ENCODE peak calls at places on chromosomes 1 and 21, in nine cellular contexts. Q is NCI-H748 treated with DMSO at 0.1 percent for 48 hours; A is stimulated activated CD4-positive, alpha-beta T cell treated with anti-CD3 and anti-CD28 coated beads, Interleukin-12 subunit alpha, Interleukin-12 subunit beta, amount 100 ng/mL, for 24 hours; S is putamen; W is adrenal gland; L is activated CD8-positive, alpha-beta memory T cell treated with anti-CD3 and anti-CD28 coated beads for 24 hours; V is H9; P is anterior cingulate cortex; G is NCI-H1436. U is an unnamed sample.

GRCh38 chr1:47181955-47182680 is 7.7 kb downstream of the PDZK1IP1 start:
- DNase-seq in V (no peak), L (no peak), G (no peak), S (no peak), A (no peak), Q (no peak), P (no peak), W (no peak), U (no peak)

GRCh38 chr1:199205740-199206139 is 566.9 kb downstream of the PTPRC start:
- DNase-seq in S (no peak), W (no peak), G (no peak), A (no peak), V (no peak), P (no peak), Q (no peak), L (no peak), U (no peak)

GRCh38 chr1:106956721-106957120 is 99.8 kb upstream of the PRMT6 start:
- DNase-seq in S (no peak), V (no peak), G (no peak), Q (no peak), A (no peak), P (no peak), L (no peak), W (no peak), U (no peak)

GRCh38 chr1:45508295-45509151 is 8.4 kb downstream of the MMACHC start:
- DNase-seq in P (no peak), V (peak), S (no peak), L (no peak), A (no peak), Q (no peak), W (peak), G (no peak), U (no peak)

GRCh38 chr1:206471993-206472392 is 1.7 kb downstream of the IKBKE start:
- DNase-seq in A (no peak), W (no peak), Q (no peak), G (no peak), V (no peak), P (no peak), S (no peak), L (no peak), U (no peak)

GRCh38 chr1:10108948-10109347 is 76.2 kb downstream of the UBE4B start:
- DNase-seq in V (no peak), A (no peak), Q (no peak), W (no peak), G (no peak), P (no peak), L (no peak), S (no peak), U (no peak)

GRCh38 chr1:7149080-7149838 is 364.0 kb downstream of the CAMTA1 start:
- DNase-seq in P (peak), V (peak), W (no peak), L (no peak), A (no peak), G (no peak), Q (no peak), S (peak), U (no peak)

GRCh38 chr1:208541225-208541855 is 297.2 kb upstream of the PLXNA2 start:
- DNase-seq in S (no peak), V (no peak), A (no peak), G (peak), L (no peak), P (no peak), W (no peak), Q (no peak), U (no peak)

GRCh38 chr1:209756608-209757445 is 974 bp downstream of the TRAF3IP3 start:
- DNase-seq in A (no peak), G (no peak), V (no peak), S (no peak), W (no peak), P (no peak), L (peak), Q (no peak), U (no peak)

GRCh38 chr1:113978863-113979702 is at the start of gene OLFML3:
- DNase-seq in Q (peak), L (peak), V (peak), W (peak), S (peak), G (peak), A (peak), P (peak), U (no peak)

GRCh38 chr21:32772281-32773047 is 909 bp upstream of the PAXBP1 start:
- DNase-seq in L (peak), A (peak), P (no peak), G (peak), V (no peak), S (peak), Q (peak), W (peak), U (no peak)

GRCh38 chr21:14843991-14844390 is 220.8 kb downstream of the NRIP1 start:
- DNase-seq in G (no peak), L (no peak), V (no peak), A (no peak), Q (no peak), P (no peak), S (no peak), W (no peak), U (no peak)

U was measured in SIG-M5.